ENCODE peak calls at places on chromosome X, in seven cellular contexts. K, S, M, D, B, E and F are unnamed samples.

GRCh38 chrX:96833333-96833732 is 50.4 kb upstream of the RPA4 start:
- DNase-seq in K (no peak), S (no peak), M (no peak), D (no peak), B (no peak), E (no peak), F (no peak)

GRCh38 chrX:54920610-54921426 is at the start of gene TRO:
- DNase-seq in K (no peak), S (no peak), M (no peak), D (no peak), B (no peak), E (no peak), F (no peak)

GRCh38 chrX:37912286-37912685 is 64.9 kb upstream of the DYNLT3 start:
- DNase-seq in K (no peak), S (no peak), M (no peak), D (peak), B (no peak), E (no peak), F (no peak)

GRCh38 chrX:41666251-41666650 is 22.5 kb upstream of the GPR34 start:
- DNase-seq in K (no peak), S (no peak), M (no peak), D (peak), B (no peak), E (no peak), F (no peak)

GRCh38 chrX:65644621-65645287 is 22.7 kb upstream of the MSN start:
- DNase-seq in K (peak), S (peak), M (peak), D (peak), B (peak), E (peak), F (peak)

GRCh38 chrX:68685722-68686683 is 38.5 kb downstream of the STARD8 start:
- DNase-seq in K (no peak), S (no peak), M (peak), D (no peak), B (peak), E (peak), F (no peak)

GRCh38 chrX:17888421-17888820 is 27.3 kb upstream of the RAI2 start:
- DNase-seq in K (no peak), S (no peak), M (no peak), D (no peak), B (no peak), E (no peak), F (no peak)

GRCh38 chrX:119828446-119828845 is 24.3 kb downstream of the UPF3B start:
- DNase-seq in K (no peak), S (no peak), M (no peak), D (no peak), B (no peak), E (no peak), F (no peak)

GRCh38 chrX:73127700-73128241 is 48.5 kb upstream of the PABPC1L2A start:
- DNase-seq in K (no peak), S (no peak), M (peak), D (no peak), B (no peak), E (no peak), F (no peak)

GRCh38 chrX:49884290-49884862 is 5.1 kb downstream of the USP27X start:
- DNase-seq in K (no peak), S (peak), M (peak), D (peak), B (peak), E (peak), F (peak)

GRCh38 chrX:1576201-1577101 is 15.0 kb upstream of the AKAP17A start:
- DNase-seq in K (no peak), S (no peak), M (peak), D (no peak), B (no peak), E (no peak), F (no peak)

GRCh38 chrX:41906515-41907165 is 16.7 kb downstream of the CASK start:
- DNase-seq in K (no peak), S (no peak), M (no peak), D (no peak), B (no peak), E (no peak), F (no peak)

GRCh38 chrX:37580080-37580479 is 8.6 kb downstream of the LANCL3 start:
- DNase-seq in K (no peak), S (no peak), M (no peak), D (no peak), B (no peak), E (no peak), F (no peak)

GRCh38 chrX:67692246-67692645 is 148.4 kb downstream of the AR start:
- DNase-seq in K (no peak), S (no peak), M (no peak), D (peak), B (no peak), E (no peak), F (peak)

GRCh38 chrX:103063918-103064434 is at the start of gene BEX1:
- DNase-seq in K (no peak), S (no peak), M (peak), D (peak), B (no peak), E (peak), F (peak)

GRCh38 chrX:135484636-135485289 is 35.7 kb upstream of the INTS6L start:
- DNase-seq in K (no peak), S (no peak), M (no peak), D (peak), B (no peak), E (no peak), F (peak)

GRCh38 chrX:110437686-110438085 is 79.0 kb downstream of the RTL9 start:
- DNase-seq in K (no peak), S (no peak), M (no peak), D (no peak), B (no peak), E (no peak), F (no peak)

GRCh38 chrX:136215559-136215958 is 35.6 kb downstream of the MAP7D3 start:
- DNase-seq in K (no peak), S (no peak), M (no peak), D (no peak), B (no peak), E (no peak), F (peak)

GRCh38 chrX:3990569-3990968 is 277.1 kb upstream of the PRKX start:
- DNase-seq in K (no peak), S (no peak), M (no peak), D (no peak), B (no peak), E (no peak), F (no peak)

GRCh38 chrX:43349363-43349762 is 306.7 kb upstream of the MAOA start:
- DNase-seq in K (no peak), S (no peak), M (no peak), D (peak), B (peak), E (peak), F (no peak)

GRCh38 chrX:7091923-7092322 is 55.6 kb upstream of the STS start:
- DNase-seq in K (no peak), S (no peak), M (no peak), D (no peak), B (no peak), E (no peak), F (no peak)

GRCh38 chrX:138930546-138930945 is 219.0 kb upstream of the FGF13 start:
- DNase-seq in K (no peak), S (no peak), M (no peak), D (no peak), B (no peak), E (no peak), F (no peak)

GRCh38 chrX:7252013-7252610 is 104.2 kb upstream of the PUDP start:
- DNase-seq in K (no peak), S (no peak), M (peak), D (no peak), B (no peak), E (peak), F (no peak)

GRCh38 chrX:153969904-153970397 is 1.7 kb downstream of the HCFC1 start:
- DNase-seq in K (no peak), S (peak), M (no peak), D (peak), B (no peak), E (no peak), F (peak)

GRCh38 chrX:48460031-48460430 is 10.0 kb downstream of the SLC38A5 start:
- DNase-seq in K (no peak), S (no peak), M (no peak), D (no peak), B (no peak), E (no peak), F (no peak)

GRCh38 chrX:140715787-140716186 is 6.2 kb downstream of the LINC00632 start:
- DNase-seq in K (no peak), S (no peak), M (no peak), D (peak), B (no peak), E (no peak), F (no peak)

GRCh38 chrX:112822892-112823291 is 17.7 kb downstream of the AMOT start:
- DNase-seq in K (no peak), S (no peak), M (no peak), D (no peak), B (no peak), E (no peak), F (no peak)

GRCh38 chrX:110322603-110323002 is 4.7 kb upstream of the AMMECR1 start:
- DNase-seq in K (no peak), S (no peak), M (no peak), D (no peak), B (no peak), E (no peak), F (no peak)

GRCh38 chrX:10350221-10350620 is 193.4 kb downstream of the CLCN4 start:
- DNase-seq in K (no peak), S (no peak), M (no peak), D (no peak), B (no peak), E (no peak), F (no peak)

GRCh38 chrX:16082470-16083085 is 40.8 kb upstream of the GRPR start:
- DNase-seq in K (no peak), S (no peak), M (no peak), D (peak), B (no peak), E (no peak), F (no peak)

GRCh38 chrX:72393836-72394517 is 88.3 kb upstream of the CITED1 start:
- DNase-seq in K (no peak), S (no peak), M (no peak), D (no peak), B (no peak), E (no peak), F (no peak)

GRCh38 chrX:154010330-154011087 is 9.2 kb downstream of the IRAK1 start:
- DNase-seq in K (no peak), S (no peak), M (peak), D (peak), B (no peak), E (no peak), F (peak)

GRCh38 chrX:116872931-116873330 is 410.2 kb upstream of the CT83 start:
- DNase-seq in K (no peak), S (no peak), M (no peak), D (no peak), B (no peak), E (no peak), F (peak)

GRCh38 chrX:35115205-35115604 is 172.6 kb downstream of the FAM47B start:
- DNase-seq in K (no peak), S (no peak), M (no peak), D (peak), B (no peak), E (no peak), F (peak)

GRCh38 chrX:154696328-154697045 is 43.1 kb upstream of the CTAG2 start:
- DNase-seq in K (no peak), S (no peak), M (no peak), D (peak), B (no peak), E (no peak), F (peak)

GRCh38 chrX:105502336-105502735 is 281.8 kb upstream of the TEX13A start:
- DNase-seq in K (no peak), S (no peak), M (no peak), D (no peak), B (no peak), E (no peak), F (peak)

GRCh38 chrX:1011632-1012283 is 200.7 kb downstream of the CRLF2 start:
- DNase-seq in K (no peak), S (no peak), M (peak), D (no peak), B (no peak), E (no peak), F (no peak)

GRCh38 chrX:124229374-124229773 is 103.1 kb upstream of the TEX13D start:
- DNase-seq in K (no peak), S (no peak), M (no peak), D (no peak), B (no peak), E (no peak), F (no peak)

GRCh38 chrX:95762716-95763115 is 921.9 kb upstream of the DIAPH2 start:
- DNase-seq in K (no peak), S (no peak), M (no peak), D (no peak), B (no peak), E (no peak), F (no peak)
- H3K4me3 ChIP-seq in K (no peak), S (no peak), M (no peak), D (no peak), B (no peak), E (no peak), F (no peak)

DNA sequence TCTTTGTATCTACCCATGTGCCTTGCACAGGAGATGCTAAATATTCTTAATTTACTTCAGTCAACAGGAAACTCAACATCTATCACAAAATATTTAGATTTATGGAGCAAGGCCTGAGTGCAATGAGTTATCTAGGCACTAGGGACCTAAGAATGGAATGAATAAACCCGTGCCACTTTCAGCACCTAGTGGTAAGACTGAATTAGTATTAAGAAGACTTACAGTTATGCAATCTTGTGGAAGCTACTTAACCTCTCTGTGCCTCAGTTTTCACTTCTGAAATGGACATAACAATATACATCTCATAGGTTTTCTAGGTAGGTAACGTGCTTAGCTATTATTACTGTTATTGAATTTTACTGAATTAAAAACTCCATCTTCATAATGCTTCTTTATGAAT is 144.6 kb upstream of the MAP3K15 start:
- DNase-seq in K (no peak), S (no peak), M (no peak), D (no peak), B (no peak), E (no peak), F (no peak)
- TF ChIP-seq CTCF in K (no peak), S (no peak), M (no peak), D (no peak), B (no peak), E (no peak), F (no peak)

GRCh38 chrX:51494409-51494808 is 2.0 kb downstream of the NUDT11 start:
- DNase-seq in K (no peak), S (no peak), M (no peak), D (no peak), B (no peak), E (no peak), F (peak)

GRCh38 chrX:51496501-51497291 is at the start of gene NUDT11:
- DNase-seq in K (peak), S (peak), M (peak), D (peak), B (peak), E (peak), F (peak)
- H3K4me3 ChIP-seq in K (peak), S (peak), M (peak), D (peak), B (peak), E (peak), F (peak)

DNA sequence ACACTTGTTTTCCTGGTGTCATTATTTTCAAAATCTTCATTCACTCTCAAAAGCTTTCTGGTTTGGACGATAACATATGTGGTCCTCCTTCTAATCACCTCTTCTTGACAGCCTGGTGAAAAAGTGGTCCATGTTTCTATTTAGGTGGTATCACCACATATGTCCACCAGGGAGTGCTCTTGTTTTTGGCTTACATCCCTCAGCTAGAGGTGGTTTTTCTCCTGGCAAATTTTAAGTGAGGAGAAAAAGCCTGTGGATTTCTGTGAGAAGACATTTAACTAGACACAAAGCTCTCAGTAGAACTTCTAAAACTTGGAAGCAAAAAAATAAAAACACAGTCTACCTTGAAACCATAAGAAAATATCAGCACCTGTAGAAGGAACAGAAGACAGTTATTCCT is 58.0 kb upstream of the FRMPD4 start:
- DNase-seq in K (no peak), S (no peak), M (no peak), D (peak), B (peak), E (no peak), F (peak)
- TF ChIP-seq CTCF in K (no peak), S (peak), M (peak), D (peak), B (peak), E (peak), F (peak)